ENCODE peak calls at places on chromosome 6, in eight cellular contexts. O is stomach, R is GM12878, C is A549, K is transverse colon, X is SK-N-SH, M is ovary, F is K562. Z is an unnamed sample.

GRCh38 chr6:43758617-43759050 is 11.4 kb upstream of the VEGFA start:
- DNase-seq in O (no peak), R (no peak), C (peak), K (no peak), X (peak), M (no peak), F (peak), Z (peak)

GRCh38 chr6:155091756-155092155 is 96.6 kb downstream of the TIAM2 start:
- DNase-seq in O (no peak), R (no peak), C (no peak), K (no peak), X (no peak), M (no peak), F (no peak), Z (no peak)

GRCh38 chr6:30842754-30843610 is 41.3 kb upstream of the DDR1 start:
- DNase-seq in O (no peak), R (no peak), C (no peak), K (no peak), X (no peak), M (peak), F (no peak), Z (no peak)

GRCh38 chr6:157381631-157382621 is 936 bp downstream of the ZDHHC14 start:
- DNase-seq in O (peak), R (no peak), C (peak), K (peak), X (peak), M (peak), F (peak), Z (peak)

GRCh38 chr6:24352434-24352833 is 5.4 kb downstream of the DCDC2 start:
- DNase-seq in O (no peak), R (no peak), C (no peak), K (no peak), X (no peak), M (no peak), F (no peak), Z (no peak)

GRCh38 chr6:161836643-161837448 is 563.0 kb upstream of the AGPAT4 start:
- DNase-seq in O (no peak), R (no peak), C (no peak), K (no peak), X (no peak), M (no peak), F (no peak), Z (no peak)

GRCh38 chr6:165571721-165572132 is 91.3 kb downstream of the PDE10A start:
- DNase-seq in O (no peak), R (no peak), C (no peak), K (no peak), X (no peak), M (no peak), F (no peak), Z (no peak)

GRCh38 chr6:54776891-54777290 is 69.7 kb upstream of the FAM83B start:
- DNase-seq in O (no peak), R (no peak), C (no peak), K (no peak), X (no peak), M (no peak), F (no peak), Z (no peak)

GRCh38 chr6:106119991-106120390 is 33.9 kb downstream of the PRDM1 start:
- DNase-seq in O (no peak), R (no peak), C (no peak), K (no peak), X (no peak), M (no peak), F (no peak), Z (no peak)

GRCh38 chr6:24659547-24659946 is 7.2 kb downstream of the TDP2 start:
- DNase-seq in O (no peak), R (no peak), C (no peak), K (no peak), X (no peak), M (no peak), F (no peak), Z (no peak)

GRCh38 chr6:166655251-166655650 is 28.2 kb upstream of the RPS6KA2 start:
- DNase-seq in O (peak), R (no peak), C (no peak), K (no peak), X (no peak), M (no peak), F (no peak), Z (no peak)

GRCh38 chr6:166275714-166276166 is 32.5 kb downstream of the PRR18 start:
- DNase-seq in O (peak), R (no peak), C (peak), K (peak), X (peak), M (peak), F (peak), Z (peak)

GRCh38 chr6:40877362-40877761 is 161.7 kb downstream of the UNC5CL start:
- DNase-seq in O (no peak), R (no peak), C (no peak), K (no peak), X (no peak), M (no peak), F (no peak), Z (no peak)

GRCh38 chr6:150204705-150205472 is 62.0 kb downstream of the PPP1R14C start:
- DNase-seq in O (no peak), R (no peak), C (no peak), K (no peak), X (no peak), M (no peak), F (no peak), Z (no peak)

GRCh38 chr6:137849076-137849708 is 17.9 kb upstream of the TNFAIP3 start:
- DNase-seq in O (no peak), R (no peak), C (no peak), K (no peak), X (no peak), M (no peak), F (no peak), Z (no peak)

GRCh38 chr6:154460306-154461071 is 50.0 kb downstream of the CNKSR3 start:
- DNase-seq in O (no peak), R (no peak), C (no peak), K (no peak), X (no peak), M (no peak), F (no peak), Z (no peak)

GRCh38 chr6:76495909-76496308 is 423.4 kb upstream of the IMPG1 start:
- DNase-seq in O (no peak), R (no peak), C (no peak), K (no peak), X (no peak), M (no peak), F (no peak), Z (no peak)

GRCh38 chr6:149449831-149450678 is 34.8 kb downstream of the ZC3H12D start:
- DNase-seq in O (no peak), R (no peak), C (no peak), K (no peak), X (no peak), M (no peak), F (no peak), Z (no peak)

GRCh38 chr6:142903806-142904205 is 41.2 kb downstream of the HIVEP2 start:
- DNase-seq in O (no peak), R (no peak), C (no peak), K (no peak), X (no peak), M (no peak), F (no peak), Z (no peak)

GRCh38 chr6:101011165-101011564 is 130.0 kb upstream of the ASCC3 start:
- DNase-seq in O (no peak), R (peak), C (no peak), K (peak), X (no peak), M (no peak), F (no peak), Z (no peak)

GRCh38 chr6:82917346-82918064 is 148.1 kb downstream of the UBE3D start:
- DNase-seq in O (no peak), R (no peak), C (no peak), K (no peak), X (no peak), M (no peak), F (no peak), Z (no peak)

GRCh38 chr6:81485395-81485794 is 267.1 kb downstream of the TENT5A start:
- DNase-seq in O (no peak), R (no peak), C (no peak), K (no peak), X (no peak), M (no peak), F (no peak), Z (no peak)

GRCh38 chr6:143536461-143536865 is 24.9 kb upstream of the FUCA2 start:
- DNase-seq in O (peak), R (no peak), C (no peak), K (peak), X (no peak), M (no peak), F (no peak), Z (no peak)

GRCh38 chr6:137878810-137879285 is 11.8 kb downstream of the TNFAIP3 start:
- DNase-seq in O (no peak), R (no peak), C (no peak), K (no peak), X (peak), M (no peak), F (no peak), Z (peak)

GRCh38 chr6:40810176-40810575 is 223.0 kb upstream of the LRFN2 start:
- DNase-seq in O (no peak), R (no peak), C (no peak), K (no peak), X (no peak), M (no peak), F (no peak), Z (no peak)

GRCh38 chr6:141041596-141042087 is 1091.1 kb upstream of the GJE1 start:
- DNase-seq in O (no peak), R (no peak), C (no peak), K (no peak), X (no peak), M (no peak), F (no peak), Z (no peak)

GRCh38 chr6:152982768-152983636 is at the start of gene FBXO5:
- DNase-seq in O (peak), R (peak), C (peak), K (peak), X (peak), M (peak), F (peak), Z (peak)

GRCh38 chr6:167306401-167306998 is 15.4 kb downstream of the UNC93A start:
- DNase-seq in O (no peak), R (no peak), C (peak), K (no peak), X (no peak), M (no peak), F (no peak), Z (no peak)

GRCh38 chr6:14060971-14061370 is 56.6 kb upstream of the CD83 start:
- DNase-seq in O (no peak), R (no peak), C (no peak), K (no peak), X (no peak), M (no peak), F (no peak), Z (no peak)

GRCh38 chr6:55659304-55659703 is 80.3 kb upstream of the HMGCLL1 start:
- DNase-seq in O (no peak), R (no peak), C (no peak), K (no peak), X (no peak), M (no peak), F (no peak), Z (no peak)

GRCh38 chr6:161095916-161096315 is 104.3 kb downstream of the MAP3K4 start:
- DNase-seq in O (no peak), R (no peak), C (no peak), K (no peak), X (no peak), M (no peak), F (no peak), Z (no peak)

GRCh38 chr6:29632789-29633531 is at the start of gene GABBR1:
- DNase-seq in O (peak), R (no peak), C (peak), K (peak), X (peak), M (peak), F (peak), Z (peak)

GRCh38 chr6:43221046-43221773 is 8.1 kb downstream of the DNPH1 start:
- DNase-seq in O (peak), R (no peak), C (no peak), K (no peak), X (no peak), M (no peak), F (no peak), Z (peak)

GRCh38 chr6:163398796-163399195 is 15.7 kb upstream of the QKI start:
- DNase-seq in O (peak), R (no peak), C (no peak), K (peak), X (no peak), M (no peak), F (no peak), Z (peak)
- H3K27ac ChIP-seq in O (no peak), R (no peak), C (no peak), K (no peak), X (no peak), M (no peak), F (no peak), Z (no peak)

DNA sequence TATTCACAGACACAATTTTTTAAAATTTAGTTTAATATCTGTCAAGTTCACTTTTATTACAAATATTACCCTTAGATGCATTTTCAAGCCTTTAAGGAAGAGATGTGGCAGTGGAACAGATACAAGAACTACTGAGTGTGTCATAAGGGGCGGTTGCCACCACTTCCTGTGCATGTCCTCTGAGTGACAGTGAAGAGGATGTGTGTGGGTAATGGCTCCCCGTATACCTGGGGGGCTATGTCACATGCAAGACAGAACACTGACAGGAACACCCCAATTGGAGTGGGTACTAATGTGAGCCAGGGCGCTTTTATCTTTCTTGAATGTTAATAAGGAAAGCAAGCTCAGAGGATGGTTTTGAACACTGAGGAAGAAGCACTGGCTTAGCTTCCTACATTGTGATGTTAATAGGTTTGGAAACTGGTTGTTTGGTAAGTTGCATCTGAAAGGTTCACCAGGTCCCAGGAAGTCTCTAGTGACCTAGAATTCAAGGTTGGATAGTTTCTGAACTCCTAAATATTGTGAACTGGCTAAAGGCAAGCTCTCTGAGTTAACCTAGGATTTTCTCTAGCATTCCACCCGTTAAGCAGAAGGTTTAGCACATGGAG is 83.4 kb upstream of the ASF1A start:
- DNase-seq in O (peak), R (no peak), C (no peak), K (peak), X (no peak), M (no peak), F (no peak), Z (no peak)
- TF ChIP-seq EP300 in O (no peak), R (no peak), C (no peak), K (no peak), X (no peak), M (no peak), F (no peak), Z (no peak)

DNA sequence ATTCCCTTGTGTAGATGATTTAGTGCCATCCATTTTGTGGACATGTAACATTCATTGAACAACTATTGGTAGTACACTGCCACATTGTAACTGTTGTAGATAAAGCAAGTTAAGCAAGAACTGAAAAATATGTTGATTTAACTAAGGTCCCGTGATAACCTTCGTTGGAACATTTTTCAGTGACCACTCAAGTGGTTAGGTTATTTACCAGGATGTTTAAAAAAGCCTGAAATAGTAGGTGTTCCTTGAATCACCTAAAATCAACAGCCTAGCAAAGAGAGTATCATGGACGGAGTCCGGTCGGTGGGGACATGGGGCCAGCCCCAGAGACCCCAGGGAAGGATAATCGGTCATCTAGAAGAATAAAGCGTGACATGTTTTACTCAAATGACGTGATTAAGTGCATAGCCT is 2.6 kb downstream of the AMD1 start:
- DNase-seq in O (no peak), R (no peak), C (no peak), K (no peak), X (no peak), M (no peak), F (no peak), Z (no peak)
- H3K4me3 ChIP-seq in O (peak), R (peak), C (peak), K (peak), X (peak), M (peak), F (peak), Z (peak)

DNA sequence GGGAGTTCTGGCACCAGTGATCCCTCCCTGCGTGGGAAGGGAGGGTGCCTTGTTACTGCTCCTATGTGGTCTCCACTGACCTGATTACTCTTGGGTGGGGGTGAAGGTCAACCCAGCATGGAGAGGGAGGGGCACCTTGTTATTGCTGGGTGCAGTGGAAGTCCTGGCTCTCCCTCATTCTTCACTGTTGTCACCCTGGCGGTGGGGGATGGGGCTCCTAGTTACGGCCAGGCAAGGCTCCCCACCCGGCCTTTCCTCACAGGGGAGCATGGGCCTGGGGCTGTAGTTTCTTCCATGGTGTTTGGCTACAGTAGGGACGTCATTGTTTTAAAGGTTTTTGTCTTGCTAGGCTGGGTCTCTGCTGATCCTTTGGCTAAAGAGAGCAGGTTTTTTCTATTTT is 40.8 kb downstream of the PACSIN1 start:
- DNase-seq in O (no peak), R (no peak), C (no peak), K (no peak), X (no peak), M (peak), F (no peak), Z (peak)
- H3K27ac ChIP-seq in O (no peak), R (no peak), C (no peak), K (no peak), X (no peak), M (no peak), F (no peak), Z (no peak)

DNA sequence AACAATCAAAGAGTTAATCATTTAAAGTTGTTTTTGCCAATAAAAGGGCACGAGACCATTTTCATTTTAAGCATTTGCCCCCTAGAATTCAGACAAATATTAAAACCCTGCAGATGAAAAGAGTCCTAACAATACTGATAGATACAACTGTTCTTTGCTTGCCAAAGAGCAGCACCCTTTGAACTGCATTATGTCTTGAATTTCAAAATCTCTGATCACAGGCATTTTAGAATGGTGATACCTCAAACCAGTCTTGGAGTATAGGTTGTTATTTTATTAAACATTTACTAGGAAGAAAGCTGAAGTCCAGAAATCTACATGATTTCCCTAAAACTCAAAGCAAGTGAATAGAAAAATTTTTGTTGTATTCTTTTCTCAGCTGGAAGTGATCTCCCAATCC is 108.7 kb downstream of the KIF13A start:
- DNase-seq in O (no peak), R (no peak), C (no peak), K (no peak), X (no peak), M (no peak), F (no peak), Z (no peak)
- TF ChIP-seq EP300 in O (no peak), R (no peak), C (no peak), K (no peak), X (no peak), M (no peak), F (no peak), Z (no peak)

GRCh38 chr6:125918681-125919566 is 37.6 kb upstream of the HINT3 start:
- DNase-seq in O (peak), R (peak), C (peak), K (peak), X (no peak), M (no peak), F (no peak), Z (peak)
- H3K4me3 ChIP-seq in O (peak), R (peak), C (peak), K (peak), X (no peak), M (no peak), F (no peak), Z (peak)

GRCh38 chr6:119349041-119349340 is 570 bp downstream of the MAN1A1 start:
- DNase-seq in O (peak), R (no peak), C (no peak), K (no peak), X (peak), M (no peak), F (no peak), Z (no peak)

GRCh38 chr6:119349341-119350201 is at the start of gene MAN1A1:
- DNase-seq in O (peak), R (no peak), C (peak), K (peak), X (peak), M (peak), F (peak), Z (peak)

GRCh38 chr6:119348308-119349040 is 1.1 kb downstream of the MAN1A1 start:
- DNase-seq in O (peak), R (no peak), C (no peak), K (peak), X (peak), M (peak), F (peak), Z (peak)

GRCh38 chr6:119350202-119351004 is 842 bp upstream of the MAN1A1 start:
- DNase-seq in O (no peak), R (no peak), C (no peak), K (peak), X (peak), M (no peak), F (no peak), Z (no peak)

DNA sequence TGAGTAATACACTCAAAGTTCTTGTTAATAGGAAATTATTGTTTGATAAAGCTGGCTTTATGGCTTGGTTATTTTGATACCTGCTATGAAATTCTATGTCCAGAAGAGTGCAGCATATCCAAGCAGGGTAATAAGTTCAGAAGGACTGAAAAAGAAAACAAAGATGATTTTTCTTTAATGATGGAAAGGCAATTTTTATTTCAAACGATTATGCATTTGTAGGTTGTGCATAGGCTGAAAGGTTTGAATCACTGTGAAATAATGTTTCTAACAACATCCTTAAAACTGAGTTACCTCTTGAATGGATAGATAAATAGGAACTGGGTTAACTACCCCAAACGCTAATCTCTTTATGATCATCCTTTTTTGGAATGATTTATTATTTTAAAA is 1.4 kb upstream of the MAN1A1 start:
- DNase-seq in O (no peak), R (no peak), C (no peak), K (no peak), X (peak), M (no peak), F (no peak), Z (no peak)
- H3K27ac ChIP-seq in O (peak), R (peak), C (no peak), K (peak), X (peak), M (no peak), F (peak), Z (peak)

DNA sequence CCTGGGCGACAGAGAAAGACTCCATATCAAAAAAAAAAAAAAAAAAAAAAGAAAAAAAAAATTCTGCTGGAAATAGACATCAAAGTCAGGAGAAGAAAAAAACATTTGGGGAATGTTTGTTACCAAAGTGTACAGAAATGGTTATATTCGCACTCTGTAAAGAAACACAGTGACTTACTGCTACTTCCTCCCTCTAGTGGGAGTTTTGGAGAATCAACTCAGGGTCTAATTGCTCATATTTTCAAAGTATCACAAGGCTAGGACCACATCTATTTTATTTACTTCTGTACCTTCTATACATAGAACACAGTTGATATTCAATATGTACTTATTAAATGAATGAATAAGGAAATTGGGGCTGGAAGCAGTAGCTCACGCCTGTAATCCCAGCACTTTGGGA is 24.4 kb downstream of the ARG1 start:
- DNase-seq in O (no peak), R (no peak), C (no peak), K (no peak), X (peak), M (no peak), F (no peak), Z (no peak)
- TF ChIP-seq EP300 in O (no peak), R (no peak), C (no peak), K (no peak), X (no peak), M (no peak), F (no peak), Z (no peak)

Z was measured in sigmoid colon.